ENCODE peak calls at places on chromosomes 4 and X, in six cellular contexts. O is ascending aorta, H is neural progenitor cell, W is upper lobe of right lung, B is tibial artery, L is brain microvascular endothelial cell. Q is an unnamed sample.

GRCh38 chr4:156193116-156193515 is 239.4 kb upstream of the CTSO start:
- DNase-seq in B (no peak), L (peak), H (no peak), O (no peak), W (no peak), Q (no peak)

GRCh38 chr4:169506903-169507302 is 105.5 kb downstream of the NEK1 start:
- DNase-seq in O (no peak), B (no peak), W (no peak), H (no peak), L (no peak), Q (no peak)

GRCh38 chr4:68271851-68272756 is 26.6 kb upstream of the TMPRSS11B start:
- DNase-seq in O (no peak), B (no peak), H (peak), L (peak), W (no peak), Q (no peak)

GRCh38 chr4:73836373-73837269 is at the start of gene CXCL6:
- DNase-seq in W (peak), H (peak), B (no peak), O (no peak), L (no peak), Q (peak)

GRCh38 chrX:47456080-47456479 is 26.9 kb downstream of the ZNF41 start:
- DNase-seq in L (no peak), H (no peak), W (no peak), B (no peak), O (no peak), Q (no peak)

GRCh38 chr4:83785906-83786305 is 250.0 kb downstream of the GPAT3 start:
- DNase-seq in B (no peak), L (no peak), H (no peak), W (no peak), O (no peak), Q (no peak)

GRCh38 chr4:2095236-2096072 is 36.3 kb downstream of the NAT8L start:
- DNase-seq in L (no peak), O (no peak), B (no peak), H (no peak), W (no peak), Q (no peak)

GRCh38 chr4:54234497-54235205 is 5.6 kb downstream of the PDGFRA start:
- DNase-seq in O (no peak), L (peak), B (peak), W (no peak), H (no peak), Q (no peak)

GRCh38 chr4:166153539-166153938 is 280.5 kb downstream of the TLL1 start:
- DNase-seq in H (no peak), L (peak), B (no peak), W (no peak), O (no peak), Q (no peak)

GRCh38 chr4:8840006-8840793 is 31.4 kb downstream of the HMX1 start:
- DNase-seq in B (peak), L (no peak), H (no peak), W (peak), O (no peak), Q (peak)

GRCh38 chr4:3040447-3041191 is 33.7 kb downstream of the HTT-AS start:
- DNase-seq in B (no peak), O (no peak), H (no peak), L (no peak), W (no peak), Q (no peak)

GRCh38 chr4:176897226-176897625 is 104.5 kb upstream of the VEGFC start:
- DNase-seq in L (no peak), W (no peak), B (no peak), H (no peak), O (no peak), Q (no peak)

GRCh38 chr4:68346461-68346860 is 3.4 kb downstream of the YTHDC1 start:
- DNase-seq in W (no peak), L (no peak), H (no peak), B (no peak), O (no peak), Q (no peak)

GRCh38 chrX:119945481-119945880 is 1.9 kb upstream of the NKAP start:
- DNase-seq in W (no peak), H (peak), B (no peak), L (no peak), O (no peak), Q (no peak)

GRCh38 chr4:3285558-3286334 is 7.1 kb upstream of the RGS12 start:
- DNase-seq in L (no peak), O (no peak), W (peak), H (no peak), B (peak), Q (peak)

GRCh38 chrX:120457766-120458180 is 11.3 kb downstream of the LAMP2 start:
- DNase-seq in B (no peak), H (no peak), O (no peak), W (no peak), L (peak), Q (no peak)

GRCh38 chr4:160537681-160538080 is 1434.8 kb downstream of the RAPGEF2 start:
- DNase-seq in B (no peak), H (no peak), W (no peak), L (no peak), O (no peak), Q (no peak)

GRCh38 chrX:133985164-133986007 is at the start of gene GPC3:
- DNase-seq in H (peak), O (no peak), B (no peak), W (peak), L (no peak), Q (peak)

GRCh38 chr4:41009411-41009810 is 204.9 kb downstream of the APBB2 start:
- DNase-seq in W (no peak), L (no peak), B (no peak), O (no peak), H (no peak), Q (no peak)

GRCh38 chrX:85052636-85053343 is 49.1 kb downstream of the APOOL start:
- DNase-seq in H (no peak), B (no peak), L (peak), W (no peak), O (no peak), Q (no peak)

GRCh38 chr4:164424852-164425251 is 329.1 kb upstream of the SMIM31 start:
- DNase-seq in W (no peak), O (no peak), L (no peak), B (no peak), H (no peak), Q (no peak)

GRCh38 chr4:89256203-89256800 is 51.3 kb downstream of the GPRIN3 start:
- DNase-seq in O (no peak), B (no peak), H (no peak), L (no peak), W (no peak), Q (no peak)

GRCh38 chrX:113300580-113300979 is 459.9 kb upstream of the AMOT start:
- DNase-seq in W (no peak), L (no peak), B (no peak), O (no peak), H (no peak), Q (no peak)

GRCh38 chrX:253451-254297 is 27.5 kb upstream of the PLCXD1 start:
- DNase-seq in B (no peak), L (no peak), O (no peak), H (no peak), W (peak), Q (peak)

GRCh38 chr4:1958276-1959103 is 50.3 kb downstream of the NELFA start:
- DNase-seq in H (no peak), L (no peak), O (no peak), W (peak), B (peak), Q (peak)

GRCh38 chrX:46758163-46758955 is 559 bp downstream of the SLC9A7 start:
- DNase-seq in B (no peak), W (peak), O (no peak), H (no peak), L (no peak), Q (peak)

GRCh38 chr4:122588453-122589238 is 32.2 kb downstream of the IL21 start:
- DNase-seq in O (no peak), W (no peak), L (peak), H (no peak), B (no peak), Q (no peak)

GRCh38 chr4:188714488-188714887 is 575.2 kb downstream of the TRIML1 start:
- DNase-seq in L (no peak), B (no peak), W (no peak), O (no peak), H (no peak), Q (no peak)

GRCh38 chr4:55125763-55126541 is 557 bp upstream of the KDR start:
- DNase-seq in O (no peak), L (no peak), W (no peak), H (peak), B (peak), Q (no peak)

GRCh38 chr4:138870739-138871633 is 144.6 kb upstream of the NOCT start:
- DNase-seq in W (no peak), O (no peak), L (peak), B (peak), H (peak), Q (no peak)

GRCh38 chr4:174216935-174217272 is 66.6 kb downstream of the FBXO8 start:
- DNase-seq in B (no peak), L (no peak), O (no peak), H (peak), W (no peak), Q (no peak)

GRCh38 chr4:152894673-152895072 is 41.5 kb upstream of the FHDC1 start:
- DNase-seq in L (peak), H (no peak), B (no peak), O (no peak), W (no peak), Q (no peak)

GRCh38 chrX:123860983-123861382 is 1.1 kb downstream of the XIAP start:
- DNase-seq in W (no peak), B (no peak), O (no peak), H (no peak), L (peak), Q (no peak)

DNA sequence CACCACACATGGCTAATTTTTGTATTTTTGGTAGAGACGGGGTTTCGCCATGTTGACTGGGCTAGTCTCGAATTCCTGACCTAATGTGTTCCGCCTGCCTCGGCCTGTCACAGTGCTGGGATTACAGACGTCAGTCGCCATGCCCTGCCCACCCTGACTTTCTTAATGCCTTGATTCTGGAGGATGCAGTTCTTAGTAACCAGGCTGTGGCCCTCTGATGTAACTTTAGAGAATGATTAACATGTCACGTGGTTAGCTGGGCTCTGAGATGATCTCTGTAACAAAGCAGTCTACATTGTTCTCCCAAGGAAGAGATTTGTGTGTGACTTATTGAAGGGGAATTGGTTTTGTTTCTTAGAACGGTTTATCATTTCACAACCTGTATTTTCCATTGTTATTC is 30.6 kb downstream of the ANK2 start:
- DNase-seq in B (no peak), H (peak), O (no peak), L (no peak), W (no peak), Q (no peak)
- TF ChIP-seq CTCF in B (no peak), H (no peak), O (no peak), L (no peak), W (no peak), Q (no peak)

GRCh38 chrX:153926594-153926862 is 464 bp upstream of the ARHGAP4 start:
- DNase-seq in B (no peak), W (no peak), O (peak), L (no peak), H (no peak), Q (no peak)
- H3K27ac ChIP-seq in B (peak), W (peak), O (peak), L (no peak), H (no peak), Q (peak)

GRCh38 chr4:144178414-144178813 is 37.9 kb upstream of the GYPA start:
- DNase-seq in O (no peak), L (peak), B (no peak), W (no peak), H (no peak), Q (no peak)

GRCh38 chr4:144176476-144176875 is 36.0 kb upstream of the GYPA start:
- DNase-seq in W (no peak), H (no peak), L (peak), B (no peak), O (no peak), Q (no peak)

GRCh38 chr4:144179152-144179739 is 38.7 kb upstream of the GYPA start:
- DNase-seq in W (no peak), L (peak), B (no peak), H (no peak), O (no peak), Q (no peak)

GRCh38 chr4:144171697-144172096 is 31.2 kb upstream of the GYPA start:
- DNase-seq in L (no peak), O (no peak), W (no peak), B (no peak), H (peak), Q (no peak)

DNA sequence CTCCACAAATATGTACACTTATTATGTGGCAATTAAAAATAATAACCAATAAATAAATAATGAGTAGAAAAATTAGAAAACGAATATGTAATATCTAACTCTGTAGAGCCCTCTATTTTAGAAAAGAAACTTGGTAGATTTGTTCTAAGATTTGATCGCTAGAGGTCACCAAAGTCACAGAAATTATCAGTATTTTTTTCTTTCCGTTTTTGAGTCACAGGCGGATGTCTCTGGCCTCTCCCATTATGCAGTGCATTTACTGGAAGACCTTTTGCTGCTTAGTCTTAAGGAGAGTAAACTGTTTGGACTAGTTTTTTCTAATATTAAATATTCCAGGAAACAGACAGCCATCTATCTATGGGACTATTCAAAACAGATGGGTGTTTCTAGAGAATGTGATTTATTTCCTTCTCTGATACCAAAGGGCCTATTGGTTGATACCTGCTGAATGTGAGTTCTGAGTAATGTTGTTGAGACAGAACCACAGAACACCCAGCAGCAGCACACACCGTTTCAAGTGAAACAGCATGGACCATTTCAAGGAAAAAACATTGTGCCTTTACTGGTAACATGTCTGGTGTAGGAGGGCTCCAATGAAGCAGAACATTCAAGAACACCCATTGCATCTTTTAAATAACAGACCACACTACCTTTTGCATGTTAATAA is 34.0 kb upstream of the GYPA start:
- DNase-seq in W (no peak), O (no peak), H (peak), L (peak), B (no peak), Q (no peak)
- TF ChIP-seq CTCF in W (peak), O (peak), H (peak), L (no peak), B (peak), Q (peak)

DNA sequence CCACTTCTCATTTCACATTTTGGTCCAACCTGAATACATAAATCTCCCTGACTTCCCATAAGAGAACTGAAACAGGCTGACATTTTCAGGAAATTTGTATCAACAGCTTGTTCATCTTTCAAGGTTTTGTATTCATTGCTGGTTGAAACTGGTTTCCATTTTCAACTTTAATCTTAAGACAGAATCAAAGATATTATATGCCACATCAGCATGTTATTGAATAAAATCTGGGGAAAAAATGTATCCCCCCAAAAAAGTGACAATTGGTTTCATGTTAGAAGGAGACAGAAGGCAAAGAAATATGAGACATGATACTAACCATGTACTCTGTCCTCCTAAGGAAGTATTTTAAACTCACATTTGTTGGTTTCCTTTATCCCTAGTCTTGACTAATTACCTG is 3.0 kb upstream of the ANTXR2 start:
- DNase-seq in H (no peak), L (no peak), B (no peak), W (no peak), O (no peak), Q (no peak)
- H3K27ac ChIP-seq in H (no peak), L (no peak), B (no peak), W (no peak), O (no peak), Q (no peak)

GRCh38 chrX:11949291-11949690 is 189.0 kb upstream of the FRMPD4 start:
- DNase-seq in H (no peak), B (no peak), W (no peak), O (no peak), L (no peak), Q (no peak)

GRCh38 chrX:11944486-11944885 is 186.4 kb downstream of the MSL3 start:
- DNase-seq in O (no peak), H (peak), W (no peak), B (no peak), L (peak), Q (peak)
- TF ChIP-seq CTCF in O (no peak), H (peak), W (no peak), B (no peak), L (peak), Q (no peak)

Q was measured in kidney.